ENCODE peak calls at places on chromosome 19, in nine cellular contexts. One of them, this sample, is unnamed.

GRCh38 chr19:47081095-47081494 is 32.5 kb downstream of the ZC3H4 start:
- DNase-seq in cardiac muscle cell: no peak
- DNase-seq in ascending aorta: no peak
- DNase-seq in pancreas: no peak
- DNase-seq in left ventricle myocardium inferior: no peak
- DNase-seq in prostate gland: no peak
- DNase-seq in GM12878: no peak
- DNase-seq in kidney: no peak
- DNase-seq in A549: no peak
- DNase-seq in this sample: no peak

GRCh38 chr19:9917322-9917721 is 19.0 kb downstream of the OLFM2 start:
- DNase-seq in ascending aorta: no peak
- DNase-seq in A549: peak
- DNase-seq in GM12878: no peak
- DNase-seq in pancreas: peak
- DNase-seq in kidney: no peak
- DNase-seq in left ventricle myocardium inferior: no peak
- DNase-seq in prostate gland: peak
- DNase-seq in cardiac muscle cell: peak
- DNase-seq in this sample: no peak

GRCh38 chr19:34654796-34655195 is 22.2 kb downstream of the SCGB2B2 start:
- DNase-seq in ascending aorta: no peak
- DNase-seq in A549: no peak
- DNase-seq in left ventricle myocardium inferior: no peak
- DNase-seq in prostate gland: no peak
- DNase-seq in GM12878: no peak
- DNase-seq in pancreas: no peak
- DNase-seq in cardiac muscle cell: no peak
- DNase-seq in kidney: no peak
- DNase-seq in this sample: no peak

GRCh38 chr19:17519967-17520366 is 8.5 kb downstream of the PGLS start:
- DNase-seq in GM12878: no peak
- DNase-seq in A549: no peak
- DNase-seq in prostate gland: no peak
- DNase-seq in cardiac muscle cell: peak
- DNase-seq in kidney: no peak
- DNase-seq in left ventricle myocardium inferior: no peak
- DNase-seq in ascending aorta: no peak
- DNase-seq in pancreas: no peak
- DNase-seq in this sample: no peak

GRCh38 chr19:15014579-15014978 is 34.7 kb upstream of the CASP14 start:
- DNase-seq in GM12878: no peak
- DNase-seq in A549: no peak
- DNase-seq in prostate gland: no peak
- DNase-seq in left ventricle myocardium inferior: no peak
- DNase-seq in cardiac muscle cell: peak
- DNase-seq in pancreas: no peak
- DNase-seq in ascending aorta: no peak
- DNase-seq in kidney: no peak
- DNase-seq in this sample: no peak

GRCh38 chr19:5086232-5086631 is 117.3 kb downstream of the KDM4B start:
- DNase-seq in kidney: no peak
- DNase-seq in A549: no peak
- DNase-seq in ascending aorta: no peak
- DNase-seq in pancreas: no peak
- DNase-seq in prostate gland: no peak
- DNase-seq in cardiac muscle cell: no peak
- DNase-seq in GM12878: no peak
- DNase-seq in left ventricle myocardium inferior: no peak
- DNase-seq in this sample: no peak

GRCh38 chr19:6393982-6394412 is 1.0 kb upstream of the GTF2F1 start:
- DNase-seq in prostate gland: no peak
- DNase-seq in kidney: no peak
- DNase-seq in A549: no peak
- DNase-seq in GM12878: peak
- DNase-seq in ascending aorta: no peak
- DNase-seq in cardiac muscle cell: no peak
- DNase-seq in pancreas: no peak
- DNase-seq in left ventricle myocardium inferior: no peak
- DNase-seq in this sample: no peak

GRCh38 chr19:38401148-38401547 is 1.7 kb upstream of the FAM98C start:
- DNase-seq in cardiac muscle cell: peak
- DNase-seq in kidney: no peak
- DNase-seq in pancreas: no peak
- DNase-seq in prostate gland: no peak
- DNase-seq in ascending aorta: no peak
- DNase-seq in A549: no peak
- DNase-seq in left ventricle myocardium inferior: no peak
- DNase-seq in GM12878: no peak
- DNase-seq in this sample: no peak

GRCh38 chr19:45469835-45470146 is 2.0 kb downstream of the FOSB start:
- DNase-seq in cardiac muscle cell: no peak
- DNase-seq in kidney: no peak
- DNase-seq in prostate gland: peak
- DNase-seq in left ventricle myocardium inferior: no peak
- DNase-seq in GM12878: no peak
- DNase-seq in pancreas: no peak
- DNase-seq in A549: no peak
- DNase-seq in ascending aorta: no peak
- DNase-seq in this sample: no peak

GRCh38 chr19:20238025-20238623 is 71.1 kb downstream of the ZNF486 start:
- DNase-seq in ascending aorta: peak
- DNase-seq in left ventricle myocardium inferior: peak
- DNase-seq in A549: no peak
- DNase-seq in cardiac muscle cell: peak
- DNase-seq in kidney: peak
- DNase-seq in pancreas: peak
- DNase-seq in prostate gland: peak
- DNase-seq in GM12878: peak
- DNase-seq in this sample: peak

GRCh38 chr19:8571006-8571411 is 6.2 kb downstream of the MYO1F start:
- DNase-seq in ascending aorta: no peak
- DNase-seq in prostate gland: no peak
- DNase-seq in kidney: no peak
- DNase-seq in A549: peak
- DNase-seq in GM12878: no peak
- DNase-seq in left ventricle myocardium inferior: peak
- DNase-seq in cardiac muscle cell: peak
- DNase-seq in pancreas: no peak
- DNase-seq in this sample: no peak

GRCh38 chr19:55491546-55492360 is 3.5 kb downstream of the SSC5D start:
- DNase-seq in GM12878: no peak
- DNase-seq in cardiac muscle cell: no peak
- DNase-seq in A549: no peak
- DNase-seq in left ventricle myocardium inferior: no peak
- DNase-seq in pancreas: no peak
- DNase-seq in prostate gland: no peak
- DNase-seq in kidney: no peak
- DNase-seq in ascending aorta: no peak
- DNase-seq in this sample: no peak

GRCh38 chr19:32201661-32202060 is 143.7 kb upstream of the ZNF507 start:
- DNase-seq in A549: no peak
- DNase-seq in left ventricle myocardium inferior: no peak
- DNase-seq in prostate gland: no peak
- DNase-seq in kidney: no peak
- DNase-seq in ascending aorta: no peak
- DNase-seq in GM12878: no peak
- DNase-seq in pancreas: no peak
- DNase-seq in cardiac muscle cell: peak
- DNase-seq in this sample: no peak

GRCh38 chr19:39696418-39696817 is 7.9 kb upstream of the LGALS14 start:
- DNase-seq in ascending aorta: no peak
- DNase-seq in GM12878: no peak
- DNase-seq in A549: no peak
- DNase-seq in pancreas: no peak
- DNase-seq in cardiac muscle cell: no peak
- DNase-seq in kidney: no peak
- DNase-seq in prostate gland: no peak
- DNase-seq in left ventricle myocardium inferior: no peak
- DNase-seq in this sample: no peak

GRCh38 chr19:13692096-13692495 is 72.2 kb upstream of the MRI1 start:
- DNase-seq in GM12878: no peak
- DNase-seq in A549: no peak
- DNase-seq in cardiac muscle cell: peak
- DNase-seq in ascending aorta: peak
- DNase-seq in kidney: no peak
- DNase-seq in prostate gland: no peak
- DNase-seq in left ventricle myocardium inferior: no peak
- DNase-seq in pancreas: no peak
- DNase-seq in this sample: peak

GRCh38 chr19:54266133-54266532 is 9.1 kb upstream of the LILRB5 start:
- DNase-seq in prostate gland: peak
- DNase-seq in GM12878: peak
- DNase-seq in ascending aorta: no peak
- DNase-seq in A549: peak
- DNase-seq in left ventricle myocardium inferior: peak
- DNase-seq in kidney: no peak
- DNase-seq in cardiac muscle cell: peak
- DNase-seq in pancreas: peak
- DNase-seq in this sample: peak

GRCh38 chr19:13146763-13147563 is 3.2 kb downstream of the STX10 start:
- DNase-seq in cardiac muscle cell: peak
- DNase-seq in pancreas: no peak
- DNase-seq in left ventricle myocardium inferior: no peak
- DNase-seq in prostate gland: no peak
- DNase-seq in A549: no peak
- DNase-seq in GM12878: no peak
- DNase-seq in ascending aorta: peak
- DNase-seq in kidney: no peak
- DNase-seq in this sample: no peak

GRCh38 chr19:42512743-42513304 is 15.5 kb downstream of the CEACAM1 start:
- DNase-seq in kidney: no peak
- DNase-seq in left ventricle myocardium inferior: no peak
- DNase-seq in pancreas: no peak
- DNase-seq in A549: no peak
- DNase-seq in prostate gland: no peak
- DNase-seq in cardiac muscle cell: no peak
- DNase-seq in GM12878: peak
- DNase-seq in ascending aorta: no peak
- DNase-seq in this sample: no peak

DNA sequence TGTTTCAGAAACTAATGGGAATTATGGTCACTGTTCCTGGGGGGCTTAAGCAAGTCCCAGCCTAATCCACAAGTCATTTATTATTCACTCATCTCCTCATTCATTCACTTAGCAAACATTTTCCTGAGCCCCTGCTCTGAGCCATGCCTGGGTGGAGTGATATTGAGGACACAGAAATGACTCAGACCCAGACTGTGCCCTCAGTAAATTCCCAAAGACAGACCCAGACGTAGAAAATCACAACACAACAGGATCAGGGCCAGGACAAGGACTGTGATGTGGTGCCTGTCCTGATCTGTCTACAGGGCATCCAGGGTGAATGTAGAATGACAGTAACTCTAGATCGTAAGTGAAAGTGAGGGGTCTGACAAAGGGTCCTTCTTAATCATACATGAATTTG is 7.0 kb upstream of the SPACA6 start:
- DNase-seq in cardiac muscle cell: no peak
- DNase-seq in left ventricle myocardium inferior: no peak
- DNase-seq in GM12878: no peak
- DNase-seq in prostate gland: no peak
- DNase-seq in ascending aorta: no peak
- DNase-seq in A549: no peak
- DNase-seq in pancreas: no peak
- DNase-seq in kidney: no peak
- DNase-seq in this sample: no peak
- H3K27ac ChIP-seq in cardiac muscle cell: no peak
- H3K27ac ChIP-seq in left ventricle myocardium inferior: no peak
- H3K27ac ChIP-seq in GM12878: no peak
- H3K27ac ChIP-seq in prostate gland: no peak
- H3K27ac ChIP-seq in ascending aorta: peak
- H3K27ac ChIP-seq in A549: peak
- H3K27ac ChIP-seq in pancreas: no peak
- H3K27ac ChIP-seq in kidney: no peak
- H3K27ac ChIP-seq in this sample: no peak

GRCh38 chr19:1365306-1365963 is 18.3 kb upstream of the NDUFS7 start:
- DNase-seq in A549: no peak
- DNase-seq in prostate gland: no peak
- DNase-seq in left ventricle myocardium inferior: no peak
- DNase-seq in GM12878: no peak
- DNase-seq in cardiac muscle cell: no peak
- DNase-seq in ascending aorta: no peak
- DNase-seq in pancreas: no peak
- DNase-seq in kidney: no peak
- DNase-seq in this sample: no peak

GRCh38 chr19:1362385-1363257 is 21.1 kb upstream of the NDUFS7 start:
- DNase-seq in prostate gland: no peak
- DNase-seq in ascending aorta: no peak
- DNase-seq in left ventricle myocardium inferior: no peak
- DNase-seq in kidney: no peak
- DNase-seq in cardiac muscle cell: no peak
- DNase-seq in A549: no peak
- DNase-seq in GM12878: no peak
- DNase-seq in pancreas: no peak
- DNase-seq in this sample: no peak

GRCh38 chr19:1365964-1366695 is 17.6 kb upstream of the NDUFS7 start:
- DNase-seq in pancreas: no peak
- DNase-seq in kidney: no peak
- DNase-seq in ascending aorta: no peak
- DNase-seq in left ventricle myocardium inferior: no peak
- DNase-seq in prostate gland: no peak
- DNase-seq in GM12878: no peak
- DNase-seq in A549: no peak
- DNase-seq in cardiac muscle cell: no peak
- DNase-seq in this sample: no peak

GRCh38 chr19:1363599-1363998 is 20.1 kb upstream of the NDUFS7 start:
- DNase-seq in cardiac muscle cell: no peak
- DNase-seq in left ventricle myocardium inferior: no peak
- DNase-seq in kidney: no peak
- DNase-seq in prostate gland: no peak
- DNase-seq in GM12878: no peak
- DNase-seq in A549: no peak
- DNase-seq in pancreas: no peak
- DNase-seq in ascending aorta: no peak
- DNase-seq in this sample: no peak

GRCh38 chr19:1364070-1364719 is 19.5 kb upstream of the NDUFS7 start:
- DNase-seq in left ventricle myocardium inferior: no peak
- DNase-seq in A549: no peak
- DNase-seq in prostate gland: no peak
- DNase-seq in cardiac muscle cell: peak
- DNase-seq in kidney: no peak
- DNase-seq in pancreas: no peak
- DNase-seq in ascending aorta: no peak
- DNase-seq in GM12878: no peak
- DNase-seq in this sample: no peak
- TF ChIP-seq CTCF in left ventricle myocardium inferior: no peak
- TF ChIP-seq CTCF in A549: no peak
- TF ChIP-seq CTCF in prostate gland: no peak
- TF ChIP-seq CTCF in cardiac muscle cell: no peak
- TF ChIP-seq CTCF in kidney: no peak
- TF ChIP-seq CTCF in pancreas: no peak
- TF ChIP-seq CTCF in ascending aorta: no peak
- TF ChIP-seq CTCF in GM12878: peak
- TF ChIP-seq CTCF in this sample: no peak

GRCh38 chr19:50328257-50329145 is 676 bp downstream of the KCNC3 start:
- DNase-seq in left ventricle myocardium inferior: no peak
- DNase-seq in prostate gland: no peak
- DNase-seq in A549: no peak
- DNase-seq in ascending aorta: no peak
- DNase-seq in pancreas: peak
- DNase-seq in kidney: no peak
- DNase-seq in GM12878: no peak
- DNase-seq in cardiac muscle cell: no peak
- DNase-seq in this sample: no peak
- H3K4me3 ChIP-seq in left ventricle myocardium inferior: peak
- H3K4me3 ChIP-seq in prostate gland: peak
- H3K4me3 ChIP-seq in A549: peak
- H3K4me3 ChIP-seq in ascending aorta: peak
- H3K4me3 ChIP-seq in pancreas: peak
- H3K4me3 ChIP-seq in kidney: peak
- H3K4me3 ChIP-seq in GM12878: peak
- H3K4me3 ChIP-seq in cardiac muscle cell: peak
- H3K4me3 ChIP-seq in this sample: peak

GRCh38 chr19:16071072-16071691 is 5.1 kb upstream of the TPM4 start:
- DNase-seq in cardiac muscle cell: no peak
- DNase-seq in GM12878: no peak
- DNase-seq in prostate gland: no peak
- DNase-seq in kidney: no peak
- DNase-seq in left ventricle myocardium inferior: no peak
- DNase-seq in pancreas: no peak
- DNase-seq in ascending aorta: no peak
- DNase-seq in A549: no peak
- DNase-seq in this sample: no peak
- H3K27ac ChIP-seq in cardiac muscle cell: no peak
- H3K27ac ChIP-seq in GM12878: peak
- H3K27ac ChIP-seq in prostate gland: peak
- H3K27ac ChIP-seq in kidney: peak
- H3K27ac ChIP-seq in left ventricle myocardium inferior: peak
- H3K27ac ChIP-seq in pancreas: no peak
- H3K27ac ChIP-seq in ascending aorta: peak
- H3K27ac ChIP-seq in A549: peak
- H3K27ac ChIP-seq in this sample: no peak